ENCODE peak calls at places on chromosomes 11 and 22, in four cellular contexts. One of them, this sample, is unnamed.

GRCh38 chr11:1375955-1376258 is 13.8 kb upstream of the BRSK2 start:
- DNase-seq in lung: no peak
- DNase-seq in fibroblast of villous mesenchyme: no peak
- DNase-seq in heart right ventricle: no peak
- DNase-seq in this sample: no peak

GRCh38 chr22:32100711-32101110 is 57.6 kb downstream of the SLC5A1 start:
- DNase-seq in lung: no peak
- DNase-seq in fibroblast of villous mesenchyme: no peak
- DNase-seq in heart right ventricle: no peak
- DNase-seq in this sample: no peak

GRCh38 chr22:33240901-33241300 is 182.7 kb upstream of the SYN3 start:
- DNase-seq in lung: no peak
- DNase-seq in fibroblast of villous mesenchyme: no peak
- DNase-seq in heart right ventricle: no peak
- DNase-seq in this sample: peak

GRCh38 chr22:19974233-19974861 is 32.7 kb upstream of the TXNRD2 start:
- DNase-seq in lung: peak
- DNase-seq in fibroblast of villous mesenchyme: peak
- DNase-seq in heart right ventricle: no peak
- DNase-seq in this sample: peak

GRCh38 chr11:134275534-134276395 is at the start of gene GLB1L3:
- DNase-seq in lung: no peak
- DNase-seq in fibroblast of villous mesenchyme: no peak
- DNase-seq in heart right ventricle: no peak
- DNase-seq in this sample: peak

GRCh38 chr11:88555018-88555828 is 217.7 kb upstream of the CTSC start:
- DNase-seq in lung: no peak
- DNase-seq in fibroblast of villous mesenchyme: peak
- DNase-seq in heart right ventricle: no peak
- DNase-seq in this sample: peak

GRCh38 chr11:24575392-24575791 is 78.5 kb downstream of the LUZP2 start:
- DNase-seq in lung: no peak
- DNase-seq in fibroblast of villous mesenchyme: no peak
- DNase-seq in heart right ventricle: no peak
- DNase-seq in this sample: no peak

GRCh38 chr11:126104420-126104819 is 41.8 kb upstream of the CDON start:
- DNase-seq in lung: no peak
- DNase-seq in fibroblast of villous mesenchyme: no peak
- DNase-seq in heart right ventricle: no peak
- DNase-seq in this sample: no peak

GRCh38 chr22:36171941-36172340 is 11.4 kb upstream of the APOL3 start:
- DNase-seq in lung: no peak
- DNase-seq in fibroblast of villous mesenchyme: no peak
- DNase-seq in heart right ventricle: no peak
- DNase-seq in this sample: no peak

GRCh38 chr11:134501406-134502152 is 89.5 kb upstream of the B3GAT1 start:
- DNase-seq in lung: no peak
- DNase-seq in fibroblast of villous mesenchyme: no peak
- DNase-seq in heart right ventricle: no peak
- DNase-seq in this sample: no peak

GRCh38 chr11:90242894-90243416 is 20.1 kb upstream of the CHORDC1 start:
- DNase-seq in lung: no peak
- DNase-seq in fibroblast of villous mesenchyme: no peak
- DNase-seq in heart right ventricle: no peak
- DNase-seq in this sample: no peak

GRCh38 chr11:66336234-66337102 is at the start of gene RIN1:
- DNase-seq in lung: peak
- DNase-seq in fibroblast of villous mesenchyme: peak
- DNase-seq in heart right ventricle: peak
- DNase-seq in this sample: peak

GRCh38 chr11:130338667-130339066 is 23.9 kb upstream of the ZBTB44 start:
- DNase-seq in lung: no peak
- DNase-seq in fibroblast of villous mesenchyme: no peak
- DNase-seq in heart right ventricle: no peak
- DNase-seq in this sample: no peak

GRCh38 chr11:117614695-117615094 is 182.3 kb downstream of the DSCAML1 start:
- DNase-seq in lung: no peak
- DNase-seq in fibroblast of villous mesenchyme: no peak
- DNase-seq in heart right ventricle: no peak
- DNase-seq in this sample: no peak

GRCh38 chr11:3042496-3043314 is 14.5 kb downstream of the CARS1 start:
- DNase-seq in lung: no peak
- DNase-seq in fibroblast of villous mesenchyme: no peak
- DNase-seq in heart right ventricle: no peak
- DNase-seq in this sample: no peak

GRCh38 chr22:35064664-35065063 is 1.3 kb upstream of the ISX start:
- DNase-seq in lung: no peak
- DNase-seq in fibroblast of villous mesenchyme: no peak
- DNase-seq in heart right ventricle: no peak
- DNase-seq in this sample: no peak

GRCh38 chr11:72525466-72525865 is 91.1 kb upstream of the CLPB start:
- DNase-seq in lung: no peak
- DNase-seq in fibroblast of villous mesenchyme: no peak
- DNase-seq in heart right ventricle: no peak
- DNase-seq in this sample: no peak

GRCh38 chr22:35894464-35894878 is 134.2 kb downstream of the RBFOX2 start:
- DNase-seq in lung: no peak
- DNase-seq in fibroblast of villous mesenchyme: peak
- DNase-seq in heart right ventricle: peak
- DNase-seq in this sample: no peak

GRCh38 chr11:116460156-116460965 is 312.4 kb downstream of the BUD13 start:
- DNase-seq in lung: no peak
- DNase-seq in fibroblast of villous mesenchyme: no peak
- DNase-seq in heart right ventricle: no peak
- DNase-seq in this sample: no peak

GRCh38 chr11:46521947-46522681 is 71.7 kb downstream of the AMBRA1 start:
- DNase-seq in lung: no peak
- DNase-seq in fibroblast of villous mesenchyme: no peak
- DNase-seq in heart right ventricle: no peak
- DNase-seq in this sample: peak

GRCh38 chr11:75566763-75567279 is 4.8 kb downstream of the SERPINH1 start:
- DNase-seq in lung: no peak
- DNase-seq in fibroblast of villous mesenchyme: no peak
- DNase-seq in heart right ventricle: no peak
- DNase-seq in this sample: no peak

GRCh38 chr11:75563978-75564552 is 2.0 kb downstream of the SERPINH1 start:
- DNase-seq in lung: no peak
- DNase-seq in fibroblast of villous mesenchyme: peak
- DNase-seq in heart right ventricle: peak
- DNase-seq in this sample: peak

GRCh38 chr11:75565221-75565814 is 3.3 kb downstream of the SERPINH1 start:
- DNase-seq in lung: no peak
- DNase-seq in fibroblast of villous mesenchyme: peak
- DNase-seq in heart right ventricle: peak
- DNase-seq in this sample: peak

GRCh38 chr11:75567971-75568370 is 5.9 kb downstream of the SERPINH1 start:
- DNase-seq in lung: no peak
- DNase-seq in fibroblast of villous mesenchyme: no peak
- DNase-seq in heart right ventricle: no peak
- DNase-seq in this sample: no peak

GRCh38 chr11:75565916-75566762 is 4.1 kb downstream of the SERPINH1 start:
- DNase-seq in lung: no peak
- DNase-seq in fibroblast of villous mesenchyme: no peak
- DNase-seq in heart right ventricle: no peak
- DNase-seq in this sample: no peak
- H3K4me3 ChIP-seq in lung: no peak
- H3K4me3 ChIP-seq in fibroblast of villous mesenchyme: peak
- H3K4me3 ChIP-seq in heart right ventricle: peak
- H3K4me3 ChIP-seq in this sample: peak

GRCh38 chr11:120432056-120433018 is 79.2 kb upstream of the GRIK4 start:
- DNase-seq in lung: peak
- DNase-seq in fibroblast of villous mesenchyme: peak
- DNase-seq in heart right ventricle: peak
- DNase-seq in this sample: peak

DNA sequence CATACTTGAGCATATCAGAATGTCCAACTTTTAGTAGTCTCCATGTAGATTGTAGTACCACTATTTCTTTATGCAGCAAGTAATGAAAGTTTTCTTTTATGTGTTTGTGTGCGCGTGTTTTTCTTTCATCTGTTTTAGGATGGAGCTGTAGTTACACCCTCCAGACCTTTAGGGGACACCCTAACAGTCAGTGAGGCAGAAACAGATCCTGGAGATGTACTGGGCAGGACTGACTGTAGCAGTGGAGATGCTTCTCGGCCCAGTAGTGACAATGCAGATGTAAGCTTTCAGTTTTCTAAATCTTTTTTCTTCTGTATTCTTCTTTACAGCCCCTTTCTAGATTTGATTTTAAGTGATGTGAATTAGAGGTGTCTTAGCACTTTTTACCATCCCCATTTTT is 79.9 kb upstream of the GRIK4 start:
- DNase-seq in lung: no peak
- DNase-seq in fibroblast of villous mesenchyme: no peak
- DNase-seq in heart right ventricle: no peak
- DNase-seq in this sample: peak
- H3K4me3 ChIP-seq in lung: no peak
- H3K4me3 ChIP-seq in fibroblast of villous mesenchyme: no peak
- H3K4me3 ChIP-seq in heart right ventricle: no peak
- H3K4me3 ChIP-seq in this sample: peak

GRCh38 chr11:64290894-64291745 is at the start of gene KCNK4:
- DNase-seq in lung: no peak
- DNase-seq in fibroblast of villous mesenchyme: no peak
- DNase-seq in heart right ventricle: no peak
- DNase-seq in this sample: no peak

GRCh38 chr11:64290352-64290751 is 750 bp upstream of the KCNK4 start:
- DNase-seq in lung: no peak
- DNase-seq in fibroblast of villous mesenchyme: no peak
- DNase-seq in heart right ventricle: no peak
- DNase-seq in this sample: no peak

GRCh38 chr11:64294665-64295289 is 3.7 kb downstream of the KCNK4 start:
- DNase-seq in lung: no peak
- DNase-seq in fibroblast of villous mesenchyme: no peak
- DNase-seq in heart right ventricle: no peak
- DNase-seq in this sample: peak

GRCh38 chr11:64291746-64292457 is 800 bp downstream of the KCNK4 start:
- DNase-seq in lung: no peak
- DNase-seq in fibroblast of villous mesenchyme: no peak
- DNase-seq in heart right ventricle: no peak
- DNase-seq in this sample: no peak

GRCh38 chr11:64292458-64293254 is 1.6 kb downstream of the KCNK4 start:
- DNase-seq in lung: no peak
- DNase-seq in fibroblast of villous mesenchyme: no peak
- DNase-seq in heart right ventricle: no peak
- DNase-seq in this sample: no peak
- H3K4me3 ChIP-seq in lung: no peak
- H3K4me3 ChIP-seq in fibroblast of villous mesenchyme: peak
- H3K4me3 ChIP-seq in heart right ventricle: peak
- H3K4me3 ChIP-seq in this sample: peak

DNA sequence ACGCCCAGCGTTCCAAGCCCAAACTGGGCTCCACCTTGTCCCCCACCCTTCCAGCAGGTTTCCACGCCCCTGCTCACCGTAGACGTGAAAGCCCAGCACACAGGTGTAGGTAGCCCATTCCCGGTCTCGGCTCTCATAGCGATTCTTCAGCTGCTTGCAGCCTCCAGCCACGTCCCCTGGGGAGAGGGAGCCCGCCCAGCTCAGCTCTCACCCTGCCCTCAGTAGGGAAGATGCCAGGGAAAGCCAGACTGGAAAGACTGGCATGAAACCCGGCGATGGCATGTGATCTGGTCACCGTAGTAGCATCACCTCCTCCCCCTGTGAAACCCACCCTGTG is 1.4 kb upstream of the MTA2 start:
- DNase-seq in lung: no peak
- DNase-seq in fibroblast of villous mesenchyme: no peak
- DNase-seq in heart right ventricle: no peak
- DNase-seq in this sample: no peak
- H3K4me3 ChIP-seq in lung: no peak
- H3K4me3 ChIP-seq in fibroblast of villous mesenchyme: peak
- H3K4me3 ChIP-seq in heart right ventricle: peak
- H3K4me3 ChIP-seq in this sample: peak